ENCODE peak calls at places on chromosomes 13 and 19, in four cellular contexts. R is aorta; P is CD8-positive, alpha-beta T cell; O is transverse colon. K is an unnamed sample.

GRCh38 chr19:15154002-15154612 is 46.7 kb downstream of the NOTCH3 start:
- DNase-seq in R (peak; percentile 51), O (peak; percentile 38), P (no peak), K (peak; percentile 17)

GRCh38 chr13:41905600-41906254 is 55.2 kb downstream of the VWA8 start:
- DNase-seq in O (no peak), R (no peak), P (no peak), K (no peak)

GRCh38 chr13:73131247-73131646 is 72.4 kb downstream of the KLF5 start:
- DNase-seq in P (no peak), O (no peak), R (no peak), K (no peak)

GRCh38 chr13:76812971-76813691 is 73.1 kb downstream of the KCTD12 start:
- DNase-seq in R (peak; percentile 81), P (no peak), O (no peak), K (no peak)

GRCh38 chr19:46357846-46358583 is 11.1 kb downstream of the PPP5C start:
- DNase-seq in R (no peak), O (no peak), P (no peak), K (peak; percentile 38)

GRCh38 chr13:75360170-75360569 is 121.8 kb downstream of the TBC1D4 start:
- DNase-seq in O (no peak), R (no peak), P (no peak), K (no peak)

GRCh38 chr13:96984061-96984508 is 10.2 kb downstream of the OXGR1 start:
- DNase-seq in R (no peak), O (peak; percentile 76), P (no peak), K (no peak)

GRCh38 chr19:31511696-31512095 is 162.5 kb upstream of the TSHZ3 start:
- DNase-seq in R (no peak), P (no peak), O (no peak), K (no peak)

GRCh38 chr19:41373993-41374392 is 2.3 kb upstream of the TMEM91 start:
- DNase-seq in R (peak; percentile 89), P (no peak), O (peak; percentile 79), K (peak; percentile 97)

GRCh38 chr19:2503521-2504109 is 27.7 kb downstream of the GADD45B start:
- DNase-seq in R (no peak), P (peak; percentile 63), O (no peak), K (no peak)

GRCh38 chr19:16216744-16217670 is 19.3 kb downstream of the AP1M1 start:
- DNase-seq in R (no peak), P (peak; percentile 56), O (no peak), K (peak; percentile 59)

GRCh38 chr13:101838305-101838835 is 385.9 kb downstream of the ITGBL1 start:
- DNase-seq in O (no peak), R (no peak), P (no peak), K (no peak)

GRCh38 chr13:44380404-44381165 is 7.0 kb downstream of the SERP2 start:
- DNase-seq in O (no peak), R (no peak), P (no peak), K (no peak)

GRCh38 chr19:2558543-2558942 is 82.6 kb downstream of the GADD45B start:
- DNase-seq in P (no peak), R (no peak), O (no peak), K (no peak)

GRCh38 chr19:16233081-16233776 is 35.5 kb downstream of the AP1M1 start:
- DNase-seq in O (no peak), P (no peak), R (no peak), K (no peak)

GRCh38 chr13:27170221-27170520 is 1.4 kb downstream of the USP12 start:
- DNase-seq in O (no peak), P (no peak), R (no peak), K (no peak)

DNA sequence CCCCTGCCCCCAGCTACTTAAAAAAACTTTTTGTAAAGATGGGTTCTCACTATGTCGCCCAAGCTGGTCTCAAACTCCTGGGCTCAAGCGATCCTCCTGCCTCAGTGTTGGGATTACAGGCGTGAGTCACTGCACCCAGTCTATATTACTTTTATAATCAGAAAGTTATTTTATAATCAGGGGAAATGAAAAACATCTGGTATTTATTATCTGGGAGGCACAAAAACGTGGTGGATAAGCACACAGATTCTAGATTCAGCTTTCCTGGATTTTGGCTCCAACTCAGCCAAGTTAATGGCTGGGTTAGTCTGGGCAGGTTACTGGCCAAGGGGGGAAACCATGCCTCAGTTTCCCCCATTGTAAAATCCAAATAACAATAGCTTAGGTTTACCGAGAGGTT is 24.7 kb downstream of the KEAP1 start:
- DNase-seq in O (no peak), R (no peak), P (no peak), K (no peak)
- H3K4me3 ChIP-seq in O (no peak overlapping the region), R (no peak overlapping the region), P (peak overlapping the region; percentile 28), K (no peak overlapping the region)

DNA sequence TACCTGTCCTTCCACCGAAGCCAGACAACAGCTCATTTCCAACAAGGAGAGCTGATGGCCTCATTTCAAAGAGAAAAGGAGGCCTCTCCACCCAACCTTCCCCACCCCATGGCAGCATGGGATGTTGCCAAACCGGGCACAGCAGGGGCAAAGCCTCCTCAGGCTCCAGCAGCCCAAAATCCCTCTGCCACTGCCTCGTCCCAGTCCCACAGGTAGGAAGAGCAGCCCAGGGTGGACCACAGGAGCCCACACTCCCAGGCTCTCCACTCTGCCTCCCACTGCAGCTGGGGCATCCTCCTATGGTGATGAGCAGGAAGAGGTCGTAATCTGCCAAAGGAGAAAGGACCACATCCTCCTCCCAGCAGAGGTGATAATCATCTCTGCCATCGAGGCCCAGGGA is 50.9 kb downstream of the PEPD start:
- DNase-seq in O (no peak), P (no peak), R (no peak), K (no peak)
- H3K4me1 ChIP-seq in O (peaks cover 3% of the 10 kb centered on the region), P (no peaks in the 10 kb centered on the region), R (no peaks in the 10 kb centered on the region), K (no peaks in the 10 kb centered on the region)

GRCh38 chr13:28531195-28531955 is 36.4 kb upstream of the FLT1 start:
- DNase-seq in O (peak; percentile 48), P (no peak), R (peak; percentile 68), K (no peak)

GRCh38 chr13:28530729-28531194 is 35.8 kb upstream of the FLT1 start:
- DNase-seq in O (no peak), P (no peak), R (no peak), K (no peak)

GRCh38 chr13:28528388-28528787 is 33.5 kb upstream of the FLT1 start:
- DNase-seq in R (no peak), O (no peak), P (no peak), K (no peak)

GRCh38 chr13:28528848-28529247 is 33.9 kb upstream of the FLT1 start:
- DNase-seq in R (no peak), P (no peak), O (no peak), K (no peak)

DNA sequence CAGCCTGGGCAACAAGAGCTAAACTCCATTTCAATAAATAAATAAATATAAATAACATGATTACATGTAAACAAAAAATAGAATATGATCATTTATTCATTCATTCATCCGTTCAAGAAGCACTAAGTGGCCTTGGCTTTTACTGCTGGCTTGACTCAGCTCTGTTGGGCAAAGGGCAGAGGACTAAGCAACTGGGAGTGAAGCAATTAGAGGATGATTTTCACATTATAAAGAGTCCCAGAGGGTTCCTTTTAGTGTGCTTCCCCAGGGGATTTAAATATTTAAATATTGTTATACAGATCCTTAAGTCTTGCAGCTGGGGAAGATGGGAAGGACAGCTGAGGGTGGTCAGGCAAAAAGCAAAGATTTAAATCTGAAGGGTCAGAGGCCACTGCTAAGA is 34.9 kb upstream of the FLT1 start:
- DNase-seq in P (no peak), O (no peak), R (no peak), K (no peak)
- H3K4me3 ChIP-seq in P (no peak overlapping the region), O (no peak overlapping the region), R (no peak overlapping the region), K (no peak overlapping the region)

GRCh38 chr19:57276430-57276829 is 3.9 kb upstream of the ZNF460 start:
- DNase-seq in O (no peak), P (no peak), R (no peak), K (no peak)

GRCh38 chr19:57267294-57267693 is 13.0 kb upstream of the ZNF460 start:
- DNase-seq in O (no peak), P (no peak), R (no peak), K (no peak)

GRCh38 chr19:57269515-57270250 is 10.6 kb upstream of the ZNF460 start:
- DNase-seq in R (no peak), P (no peak), O (no peak), K (no peak)

DNA sequence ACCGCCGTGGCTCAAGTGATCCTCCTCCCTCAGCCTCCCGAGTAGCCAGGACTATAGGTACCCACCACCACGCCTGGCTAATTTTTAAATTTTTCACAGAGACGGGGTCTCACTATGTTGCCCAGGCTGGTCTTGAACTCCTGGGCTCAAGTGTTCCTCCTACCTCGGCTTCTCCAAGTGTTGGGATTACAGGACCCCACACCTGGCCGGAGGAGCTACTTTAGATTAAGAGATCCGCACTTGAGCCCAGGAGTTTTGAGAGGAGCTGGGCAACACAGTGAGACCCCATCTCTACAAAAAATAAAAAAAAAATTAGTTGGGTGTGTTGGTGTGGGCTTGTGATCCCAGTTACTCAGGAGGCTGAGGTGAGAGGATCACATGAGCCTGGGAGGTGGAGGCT is 9.0 kb upstream of the ZNF460 start:
- DNase-seq in P (no peak), R (no peak), O (no peak), K (no peak)
- H3K4me1 ChIP-seq in P (no peaks in the 10 kb centered on the region), R (no peaks in the 10 kb centered on the region), O (no peaks in the 10 kb centered on the region), K (no peaks in the 10 kb centered on the region)

DNA sequence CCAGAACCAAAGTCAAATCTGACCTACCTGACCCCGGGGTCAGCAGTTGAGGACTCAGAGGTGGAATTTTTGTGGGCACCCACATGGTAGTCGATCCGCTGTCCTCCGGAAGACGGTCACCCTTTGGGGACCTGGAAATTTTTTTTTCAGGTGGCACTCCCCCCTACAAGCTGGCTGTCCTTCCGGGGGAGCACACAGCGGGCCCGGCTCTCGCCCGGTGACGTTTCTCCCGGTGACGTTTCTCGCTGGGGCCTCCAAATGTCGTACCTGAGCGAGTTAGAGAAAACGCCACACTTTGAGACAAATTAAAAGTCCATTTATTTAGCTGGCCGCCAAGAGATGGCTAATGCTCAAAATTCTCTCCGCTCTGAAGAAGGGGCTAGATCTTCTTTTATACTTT is 48.8 kb downstream of the ZFP14 start:
- DNase-seq in R (no peak), P (no peak), O (no peak), K (no peak)
- H3K4me3 ChIP-seq in R (no peak overlapping the region), P (no peak overlapping the region), O (no peak overlapping the region), K (no peak overlapping the region)

DNA sequence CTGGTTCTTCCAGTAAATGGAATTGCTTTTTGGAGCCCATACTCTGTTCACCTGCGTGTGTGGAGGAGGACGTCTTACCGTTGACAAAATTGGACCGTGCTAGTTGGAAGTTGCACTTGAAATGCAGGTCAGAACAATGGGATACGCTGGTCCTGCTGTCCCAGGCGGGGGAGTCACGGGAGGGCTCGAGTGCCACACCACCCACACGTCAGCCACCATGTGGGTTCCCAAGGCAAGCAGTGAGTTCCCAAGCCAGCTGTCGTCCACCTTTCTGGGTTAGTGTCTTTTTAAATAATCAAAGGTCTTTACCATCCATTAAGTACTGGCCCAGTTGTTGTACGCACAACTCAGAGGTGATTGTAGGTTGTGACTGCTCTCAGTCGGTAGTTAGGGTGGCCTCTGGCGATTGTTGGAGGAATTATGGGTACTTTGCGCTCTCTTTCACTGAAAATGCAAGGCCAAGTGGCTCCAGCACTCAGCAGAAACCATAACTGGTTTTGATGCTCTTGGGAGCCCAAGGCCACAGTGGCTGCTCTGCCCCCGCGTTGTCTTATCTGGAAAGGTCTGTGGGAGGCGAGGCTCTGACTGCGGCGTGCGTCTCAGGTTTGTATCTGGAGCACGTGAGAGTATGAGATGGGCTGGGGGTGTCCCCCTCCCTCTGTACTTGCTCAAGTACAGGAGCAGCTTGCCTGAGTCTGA is 14.2 kb downstream of the ATP11A start:
- DNase-seq in P (no peak), R (no peak), O (peak; percentile 3), K (peak; percentile 44)
- H3K4me1 ChIP-seq in P (no peaks in the 10 kb centered on the region), R (no peaks in the 10 kb centered on the region), O (no peaks in the 10 kb centered on the region), K (no peaks in the 10 kb centered on the region)

GRCh38 chr19:47824396-47824795 is 2.7 kb downstream of the CRX start:
- DNase-seq in P (no peak), O (no peak), R (no peak), K (no peak)
- H3K4me3 ChIP-seq in P (no peak overlapping the region), O (no peak overlapping the region), R (no peak overlapping the region), K (no peak overlapping the region)

K was measured in sigmoid colon.